ENCODE peak calls at places on chromosomes 12 and 14, in nine cellular contexts. E is astrocyte of the spinal cord; Y is naive thymus-derived CD8-positive, alpha-beta T cell; T is NCI-H82; J is progenitor cell of endocrine pancreas; N is NCI-H1092; C is iPS-NIHi11; Q is fibroblast of pulmonary artery; O is H7. Z is an unnamed sample.
A peak's percentile ranks its signal among the peaks of the same experiment; 100 is the strongest.

GRCh38 chr14:53741379-53742225 is 215.0 kb downstream of the BMP4 start:
- DNase-seq in E (no peak), Y (no peak), T (no peak), J (no peak), N (no peak), C (peak; percentile 23), Q (no peak), O (peak; percentile 5), Z (no peak)

GRCh38 chr14:96261053-96261452 is 5.0 kb downstream of the BDKRB1 start:
- DNase-seq in E (no peak), Y (no peak), T (peak; percentile 11), J (no peak), N (no peak), C (no peak), Q (no peak), O (no peak), Z (no peak)

GRCh38 chr12:25377475-25378179 is 126.9 kb upstream of the KRAS start:
- DNase-seq in E (peak; percentile 40), Y (peak; percentile 17), T (no peak), J (no peak), N (no peak), C (no peak), Q (peak; percentile 44), O (no peak), Z (peak; percentile 88)

GRCh38 chr14:68879841-68880575 is 87.1 kb upstream of the ZFP36L1 start:
- DNase-seq in E (no peak), Y (no peak), T (no peak), J (no peak), N (no peak), C (no peak), Q (no peak), O (no peak), Z (no peak)

GRCh38 chr14:90969493-90970166 is 90.8 kb downstream of the RPS6KA5 start:
- DNase-seq in E (peak; percentile 8), Y (no peak), T (no peak), J (no peak), N (no peak), C (no peak), Q (peak; percentile 30), O (no peak), Z (peak; percentile 16)

GRCh38 chr14:68248481-68249255 is 429.1 kb downstream of the RAD51B start:
- DNase-seq in E (peak; percentile 85), Y (no peak), T (peak; percentile 63), J (no peak), N (peak; percentile 62), C (peak; percentile 61), Q (peak; percentile 94), O (peak; percentile 55), Z (peak; percentile 81)

GRCh38 chr12:19431407-19432308 is 7.6 kb upstream of the AEBP2 start:
- DNase-seq in E (peak; percentile 81), Y (no peak), T (no peak), J (no peak), N (no peak), C (no peak), Q (peak; percentile 64), O (no peak), Z (peak; percentile 83)

GRCh38 chr12:42763682-42764081 is 174.1 kb upstream of the PRICKLE1 start:
- DNase-seq in E (no peak), Y (no peak), T (no peak), J (no peak), N (no peak), C (no peak), Q (no peak), O (no peak), Z (no peak)

GRCh38 chr14:85423889-85424288 is 106.1 kb upstream of the FLRT2 start:
- DNase-seq in E (no peak), Y (no peak), T (no peak), J (no peak), N (no peak), C (no peak), Q (no peak), O (no peak), Z (no peak)

GRCh38 chr12:6235499-6235898 is 35.3 kb downstream of the CD9 start:
- DNase-seq in E (no peak), Y (no peak), T (no peak), J (no peak), N (no peak), C (no peak), Q (no peak), O (no peak), Z (no peak)

GRCh38 chr14:19878029-19878642 is 3.2 kb downstream of the OR4K2 start:
- DNase-seq in E (no peak), Y (no peak), T (peak; percentile 38), J (no peak), N (no peak), C (no peak), Q (peak; percentile 20), O (no peak), Z (peak; percentile 8)

GRCh38 chr12:66035289-66035961 is 95.1 kb downstream of the LLPH start:
- DNase-seq in E (peak; percentile 74), Y (no peak), T (peak; percentile 62), J (no peak), N (no peak), C (peak; percentile 15), Q (peak; percentile 73), O (no peak), Z (peak; percentile 59)

GRCh38 chr14:53715390-53715730 is 241.3 kb downstream of the BMP4 start:
- DNase-seq in E (peak; percentile 76), Y (no peak), T (no peak), J (no peak), N (no peak), C (no peak), Q (peak; percentile 67), O (no peak), Z (peak; percentile 63)

GRCh38 chr14:92670967-92671366 is 77.5 kb downstream of the LGMN start:
- DNase-seq in E (peak; percentile 20), Y (no peak), T (no peak), J (no peak), N (no peak), C (no peak), Q (no peak), O (no peak), Z (peak; percentile 35)

GRCh38 chr12:115774148-115774905 is 503.2 kb downstream of the MED13L start:
- DNase-seq in E (no peak), Y (no peak), T (peak; percentile 60), J (no peak), N (no peak), C (no peak), Q (no peak), O (no peak), Z (no peak)

GRCh38 chr12:53174881-53175491 is 5.5 kb upstream of the ZNF740 start:
- DNase-seq in E (no peak), Y (no peak), T (no peak), J (peak; percentile 7), N (peak; percentile 69), C (peak; percentile 78), Q (peak; percentile 36), O (peak; percentile 86), Z (peak; percentile 59)

GRCh38 chr12:43206396-43206795 is 345.6 kb downstream of the ADAMTS20 start:
- DNase-seq in E (peak; percentile 49), Y (no peak), T (no peak), J (no peak), N (no peak), C (no peak), Q (peak; percentile 18), O (no peak), Z (peak; percentile 54)

GRCh38 chr14:44961151-44961729 is 507 bp downstream of the KLHL28 start:
- DNase-seq in E (peak; percentile 60), Y (peak; percentile 57), T (peak; percentile 83), J (no peak), N (peak; percentile 69), C (peak; percentile 67), Q (peak; percentile 65), O (peak; percentile 40), Z (peak; percentile 75)

GRCh38 chr12:120404271-120404670 is 33.6 kb upstream of the COX6A1 start:
- DNase-seq in E (no peak), Y (no peak), T (peak; percentile 47), J (no peak), N (no peak), C (no peak), Q (no peak), O (peak; percentile 43), Z (no peak)

GRCh38 chr14:50320279-50320678 is 8.2 kb downstream of the DMAC2L start:
- DNase-seq in E (peak; percentile 51), Y (no peak), T (no peak), J (no peak), N (no peak), C (no peak), Q (peak; percentile 63), O (no peak), Z (peak; percentile 84)

GRCh38 chr14:57729208-57730187 is 136.4 kb downstream of the SLC35F4 start:
- DNase-seq in E (no peak), Y (no peak), T (peak; percentile 95), J (no peak), N (no peak), C (no peak), Q (no peak), O (no peak), Z (no peak)

GRCh38 chr12:52524898-52525591 is 4.9 kb upstream of the KRT5 start:
- DNase-seq in E (no peak), Y (no peak), T (no peak), J (no peak), N (no peak), C (no peak), Q (no peak), O (peak; percentile 6), Z (no peak)